ENCODE peak calls at places on chromosomes 2 and 18, in seven cellular contexts. B is AG09319; L is mammary epithelial cell; P is GM23248; W is NCI-H460; J is neuronal stem cell; S is CD8-positive, alpha-beta memory T cell. N is an unnamed sample.

GRCh38 chr18:14767474-14767873 is 19.5 kb downstream of the ANKRD30B start:
- DNase-seq in S (no peak), L (no peak), W (no peak), J (no peak), B (no peak), P (no peak), N (no peak)

GRCh38 chr2:212897296-212897695 is 254.1 kb downstream of the IKZF2 start:
- DNase-seq in W (no peak), P (peak), B (no peak), S (no peak), J (no peak), L (no peak), N (no peak)

GRCh38 chr2:112768432-112768831 is 4.0 kb upstream of the CKAP2L start:
- DNase-seq in P (peak), W (no peak), L (no peak), S (no peak), J (no peak), B (peak), N (no peak)

GRCh38 chr2:158202151-158202778 is 100.6 kb downstream of the UPP2 start:
- DNase-seq in P (peak), W (no peak), J (no peak), B (no peak), S (no peak), L (peak), N (no peak)

GRCh38 chr2:226227341-226227740 is 572.3 kb downstream of the IRS1 start:
- DNase-seq in J (no peak), B (no peak), W (no peak), S (no peak), L (no peak), P (no peak), N (no peak)

GRCh38 chr2:220198911-220199310 is 571.5 kb downstream of the SLC4A3 start:
- DNase-seq in L (peak), B (peak), J (no peak), S (no peak), P (peak), W (peak), N (no peak)

GRCh38 chr2:26462511-26463251 is 15.2 kb downstream of the OTOF start:
- DNase-seq in B (peak), P (peak), L (peak), S (peak), W (peak), J (peak), N (no peak)

GRCh38 chr2:188293601-188294482 is 2.2 kb downstream of the GULP1 start:
- DNase-seq in S (no peak), W (peak), P (peak), B (peak), L (peak), J (no peak), N (no peak)

GRCh38 chr18:46555724-46556123 is 101.3 kb downstream of the LOXHD1 start:
- DNase-seq in S (no peak), W (peak), B (no peak), L (no peak), P (peak), J (no peak), N (no peak)

GRCh38 chr18:63317982-63318881 is 1.3 kb downstream of the BCL2 start:
- DNase-seq in P (peak), S (peak), W (no peak), L (peak), J (no peak), B (no peak), N (peak)

GRCh38 chr2:100976634-100977391 is 25.3 kb upstream of the RPL31 start:
- DNase-seq in L (no peak), W (no peak), B (no peak), P (no peak), J (no peak), S (no peak), N (no peak)

GRCh38 chr2:120722603-120723421 is 12.9 kb upstream of the GLI2 start:
- DNase-seq in P (peak), S (peak), B (no peak), W (no peak), L (no peak), J (no peak), N (no peak)

GRCh38 chr2:23992931-23993330 is 17.0 kb upstream of the MFSD2B start:
- DNase-seq in S (no peak), P (no peak), B (no peak), L (no peak), W (no peak), J (no peak), N (no peak)

GRCh38 chr18:9280854-9281253 is 53.7 kb upstream of the TWSG1 start:
- DNase-seq in W (no peak), L (no peak), S (no peak), B (no peak), P (no peak), J (no peak), N (no peak)

GRCh38 chr2:112021781-112022231 is 33.3 kb upstream of the TMEM87B start:
- DNase-seq in L (no peak), W (peak), B (no peak), J (no peak), S (no peak), P (peak), N (no peak)

GRCh38 chr2:240398711-240399267 is 36.7 kb upstream of the GPC1 start:
- DNase-seq in S (no peak), L (no peak), W (no peak), P (no peak), J (no peak), B (no peak), N (no peak)

GRCh38 chr2:149441255-149441654 is 110.9 kb downstream of the LYPD6 start:
- DNase-seq in S (no peak), B (no peak), P (peak), W (no peak), J (no peak), L (no peak), N (no peak)

GRCh38 chr2:1707771-1708351 is 36.5 kb downstream of the PXDN start:
- DNase-seq in B (peak), S (no peak), P (peak), J (peak), L (peak), W (peak), N (no peak)

GRCh38 chr2:125471963-125472362 is 1184.0 kb upstream of the GYPC start:
- DNase-seq in J (peak), L (no peak), S (no peak), P (peak), W (peak), B (no peak), N (no peak)

GRCh38 chr18:74506405-74507119 is 10.4 kb downstream of the CNDP2 start:
- DNase-seq in S (no peak), B (no peak), P (no peak), L (no peak), J (no peak), W (no peak), N (no peak)

GRCh38 chr2:112483047-112483473 is 1.1 kb downstream of the TTL start:
- DNase-seq in B (no peak), J (peak), L (peak), W (peak), S (no peak), P (peak), N (no peak)

GRCh38 chr2:134988994-134989605 is 58.1 kb downstream of the MAP3K19 start:
- DNase-seq in W (peak), P (peak), L (peak), S (no peak), J (no peak), B (peak), N (no peak)

GRCh38 chr18:7158201-7158600 is 40.6 kb upstream of the LAMA1 start:
- DNase-seq in B (no peak), L (no peak), J (no peak), S (no peak), P (peak), W (peak), N (no peak)

GRCh38 chr2:122514451-122514996 is 759.1 kb downstream of the TSN start:
- DNase-seq in W (no peak), J (no peak), P (no peak), B (no peak), L (no peak), S (no peak), N (no peak)

GRCh38 chr2:205776139-205776538 is 93.8 kb downstream of the NRP2 start:
- DNase-seq in B (no peak), W (peak), L (no peak), S (no peak), J (peak), P (peak), N (peak)

GRCh38 chr2:204842731-204843490 is 297.6 kb downstream of the PARD3B start:
- DNase-seq in S (no peak), B (peak), L (peak), J (no peak), P (peak), W (peak), N (peak)

GRCh38 chr2:113390133-113390849 is 47.2 kb upstream of the ZNG1B start:
- DNase-seq in P (peak), B (peak), W (peak), J (peak), S (peak), L (peak), N (no peak)

GRCh38 chr2:81087646-81088045 is 783.1 kb upstream of the LRRTM1 start:
- DNase-seq in L (no peak), P (no peak), B (no peak), J (no peak), W (no peak), S (no peak), N (no peak)

GRCh38 chr18:27871731-27872130 is 305.2 kb downstream of the CDH2 start:
- DNase-seq in B (no peak), W (no peak), L (no peak), P (no peak), J (no peak), S (no peak), N (no peak)

GRCh38 chr2:42784204-42784880 is 8.0 kb downstream of the HAAO start:
- DNase-seq in P (no peak), W (no peak), S (no peak), L (no peak), B (no peak), J (no peak), N (no peak)

GRCh38 chr2:163729874-163730273 is 5.9 kb downstream of the FIGN start:
- DNase-seq in P (no peak), L (no peak), B (no peak), S (no peak), W (no peak), J (no peak), N (no peak)

N was measured in NK-92 treated with Interleukin-12 subunit alpha and Interleukin-12 subunit beta, amount 100 ng/mL, for 24 hours.